ENCODE peak calls at places on chromosome 6, in nine cellular contexts. C is HCT116, T is DND-41, P is neuronal stem cell, Z is spleen, V is upper lobe of left lung, N is adrenal gland, X is breast epithelium, O is psoas muscle. E is an unnamed sample. For H3K27me3 and H3K36me3, the result is how much of the 10 kb centered on the place peaks cover.

GRCh38 chr6:109028439-109028838 is 66.2 kb downstream of the SESN1 start:
- DNase-seq in P (no peak), Z (no peak), O (no peak), V (no peak), N (no peak), X (no peak), C (no peak), T (no peak), E (no peak)

GRCh38 chr6:12114055-12114503 is 102.0 kb downstream of the HIVEP1 start:
- DNase-seq in T (no peak), V (no peak), N (no peak), C (no peak), P (no peak), Z (no peak), O (no peak), X (no peak), E (no peak)

GRCh38 chr6:81241717-81242116 is 510.8 kb downstream of the TENT5A start:
- DNase-seq in Z (no peak), V (no peak), P (no peak), N (no peak), O (no peak), C (peak), T (no peak), X (no peak), E (no peak)

GRCh38 chr6:40349092-40349491 is 238.1 kb downstream of the LRFN2 start:
- DNase-seq in P (no peak), V (no peak), N (no peak), O (no peak), Z (no peak), T (peak), X (no peak), C (no peak), E (no peak)

GRCh38 chr6:161246725-161247124 is 27.1 kb downstream of the AGPAT4 start:
- DNase-seq in N (no peak), P (no peak), X (no peak), C (no peak), O (no peak), V (no peak), T (no peak), Z (no peak), E (no peak)

GRCh38 chr6:122610690-122611455 is 668 bp downstream of the PKIB start:
- DNase-seq in O (peak), Z (peak), C (peak), V (peak), P (peak), N (peak), T (no peak), X (peak), E (peak)

GRCh38 chr6:32816746-32817204 is at the start of gene HLA-DOB:
- DNase-seq in X (no peak), N (no peak), C (peak), O (no peak), T (no peak), Z (no peak), P (no peak), V (no peak), E (no peak)

GRCh38 chr6:108874470-108875160 is 26.4 kb downstream of the ARMC2 start:
- DNase-seq in C (no peak), P (no peak), T (no peak), N (peak), O (peak), X (no peak), V (no peak), Z (no peak), E (peak)

GRCh38 chr6:166714581-166714980 is 87.5 kb upstream of the RPS6KA2 start:
- DNase-seq in V (no peak), C (no peak), O (no peak), X (no peak), T (no peak), Z (no peak), P (no peak), N (no peak), E (no peak)

GRCh38 chr6:33641144-33641543 is 20.0 kb downstream of the ITPR3 start:
- DNase-seq in O (no peak), V (peak), C (no peak), T (no peak), N (no peak), P (no peak), X (no peak), Z (no peak), E (no peak)

GRCh38 chr6:117448732-117449131 is 23.0 kb upstream of the ROS1 start:
- DNase-seq in N (no peak), V (no peak), O (no peak), T (no peak), Z (no peak), C (no peak), X (no peak), P (no peak), E (no peak)

GRCh38 chr6:104788400-104788799 is 71.3 kb downstream of the HACE1 start:
- DNase-seq in T (no peak), O (no peak), C (no peak), Z (no peak), N (no peak), V (no peak), X (no peak), P (no peak), E (no peak)

GRCh38 chr6:85641916-85642773 is 541 bp downstream of the SYNCRIP start:
- DNase-seq in X (peak), O (peak), P (peak), V (peak), T (peak), C (no peak), N (peak), Z (peak), E (peak)

GRCh38 chr6:158942349-158942748 is 57.7 kb downstream of the RSPH3 start:
- DNase-seq in Z (no peak), T (no peak), C (no peak), P (no peak), X (no peak), V (no peak), N (no peak), O (no peak), E (no peak)

GRCh38 chr6:108592371-108593337 is 31.9 kb downstream of the FOXO3 start:
- DNase-seq in X (no peak), O (peak), V (no peak), P (no peak), T (peak), Z (peak), C (no peak), N (no peak), E (peak)

DNA sequence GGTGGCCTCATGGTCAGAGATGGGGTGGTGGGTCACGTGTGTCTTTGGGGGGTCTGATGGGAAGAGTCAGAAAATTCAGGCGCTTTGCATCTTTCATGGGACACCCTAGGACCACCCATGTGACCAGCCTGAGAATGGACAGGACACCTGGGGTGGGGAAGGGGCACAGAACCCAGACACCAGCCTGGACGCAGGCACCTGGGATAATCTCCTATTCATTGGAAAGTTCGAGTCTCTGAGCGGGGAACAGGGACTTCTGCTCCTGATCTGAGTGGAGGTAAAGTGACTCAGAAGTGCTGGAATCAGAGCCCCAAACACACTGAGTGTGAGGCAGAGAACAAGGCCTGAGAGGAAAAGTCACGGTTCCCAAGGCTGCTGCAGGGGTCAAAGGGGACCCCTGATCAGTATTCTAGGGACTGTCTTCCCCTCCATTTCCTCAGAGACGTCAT is 1.4 kb downstream of the HLA-B start:
- DNase-seq in X (no peak), N (no peak), O (no peak), C (no peak), Z (no peak), V (no peak), P (no peak), T (no peak), E (no peak)
- H3K4me3 ChIP-seq in X (peak), N (no peak), O (peak), C (no peak), Z (peak), V (peak), P (no peak), T (no peak), E (peak)

GRCh38 chr6:7728855-7729590 is 3.1 kb downstream of the BMP6 start:
- DNase-seq in P (no peak), V (no peak), T (no peak), C (no peak), N (no peak), Z (no peak), O (no peak), X (no peak), E (no peak)

GRCh38 chr6:7731289-7731688 is 5.4 kb downstream of the BMP6 start:
- DNase-seq in P (no peak), V (no peak), Z (no peak), N (no peak), C (no peak), X (no peak), T (no peak), O (no peak), E (no peak)

GRCh38 chr6:7730003-7730402 is 4.1 kb downstream of the BMP6 start:
- DNase-seq in V (no peak), P (no peak), X (no peak), N (no peak), Z (no peak), C (no peak), T (no peak), O (no peak), E (no peak)

GRCh38 chr6:7730852-7731251 is 5.0 kb downstream of the BMP6 start:
- DNase-seq in X (no peak), O (no peak), C (no peak), Z (no peak), T (no peak), V (no peak), P (no peak), N (no peak), E (no peak)

GRCh38 chr6:7730411-7730810 is 4.5 kb downstream of the BMP6 start:
- DNase-seq in C (no peak), P (no peak), T (no peak), N (no peak), Z (no peak), O (no peak), V (no peak), X (no peak), E (no peak)
- H3K27me3 ChIP-seq in C (under half), P (half or more), T (under half), N (under half), Z (half or more), O (under half), V (under half), X (under half), E (under half)

GRCh38 chr6:42562788-42563187 is 1.0 kb upstream of the UBR2 start:
- DNase-seq in C (no peak), Z (no peak), X (no peak), N (no peak), P (no peak), V (no peak), T (no peak), O (no peak), E (no peak)

GRCh38 chr6:42564496-42564890 is 664 bp downstream of the UBR2 start:
- DNase-seq in C (no peak), V (no peak), T (peak), X (no peak), N (no peak), O (no peak), Z (no peak), P (no peak), E (no peak)

GRCh38 chr6:42563697-42564495 is at the start of gene UBR2:
- DNase-seq in X (peak), T (peak), O (peak), C (peak), P (peak), N (peak), Z (peak), V (peak), E (peak)

GRCh38 chr6:42566614-42567208 is 2.9 kb downstream of the UBR2 start:
- DNase-seq in V (no peak), P (no peak), C (no peak), O (no peak), N (no peak), T (no peak), X (no peak), Z (no peak), E (no peak)

DNA sequence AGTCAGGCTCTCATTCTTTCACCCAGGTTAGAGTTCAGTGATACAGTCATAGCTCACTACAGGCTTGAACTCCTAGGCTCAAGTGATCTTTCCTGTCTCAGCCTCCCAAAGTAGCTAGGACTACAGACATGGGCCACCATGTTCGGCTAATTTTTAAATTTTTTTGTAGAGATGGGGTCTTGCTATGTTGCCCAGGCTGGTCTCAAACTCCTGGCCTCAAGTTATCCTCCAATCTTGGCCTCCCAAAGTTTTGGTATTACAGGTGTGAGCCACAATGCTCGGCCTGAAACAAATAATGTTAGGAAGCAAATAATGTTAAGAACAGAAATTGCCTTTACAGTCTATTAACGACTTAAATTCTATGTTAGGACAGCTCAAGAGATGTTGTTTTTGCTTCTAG is 1.8 kb upstream of the UBR2 start:
- DNase-seq in P (no peak), N (no peak), O (no peak), Z (no peak), V (no peak), C (no peak), X (no peak), T (no peak), E (no peak)
- H3K36me3 ChIP-seq in P (under half), N (under half), O (under half), Z (under half), V (under half), C (under half), X (under half), T (under half), E (under half)

GRCh38 chr6:73521351-73522254 is 771 bp upstream of the EEF1A1 start:
- DNase-seq in N (no peak), C (no peak), X (peak), Z (peak), O (no peak), V (peak), P (no peak), T (no peak), E (no peak)

GRCh38 chr6:73523434-73524123 is 2.7 kb upstream of the EEF1A1 start:
- DNase-seq in X (peak), N (peak), Z (peak), P (no peak), V (peak), T (peak), C (peak), O (peak), E (peak)

GRCh38 chr6:73528897-73529296 is 8.1 kb upstream of the EEF1A1 start:
- DNase-seq in C (no peak), T (no peak), N (no peak), Z (peak), P (no peak), V (no peak), X (no peak), O (no peak), E (no peak)

GRCh38 chr6:73520688-73521350 is at the start of gene EEF1A1:
- DNase-seq in P (peak), C (peak), O (peak), T (peak), X (peak), V (peak), Z (peak), N (peak), E (peak)

DNA sequence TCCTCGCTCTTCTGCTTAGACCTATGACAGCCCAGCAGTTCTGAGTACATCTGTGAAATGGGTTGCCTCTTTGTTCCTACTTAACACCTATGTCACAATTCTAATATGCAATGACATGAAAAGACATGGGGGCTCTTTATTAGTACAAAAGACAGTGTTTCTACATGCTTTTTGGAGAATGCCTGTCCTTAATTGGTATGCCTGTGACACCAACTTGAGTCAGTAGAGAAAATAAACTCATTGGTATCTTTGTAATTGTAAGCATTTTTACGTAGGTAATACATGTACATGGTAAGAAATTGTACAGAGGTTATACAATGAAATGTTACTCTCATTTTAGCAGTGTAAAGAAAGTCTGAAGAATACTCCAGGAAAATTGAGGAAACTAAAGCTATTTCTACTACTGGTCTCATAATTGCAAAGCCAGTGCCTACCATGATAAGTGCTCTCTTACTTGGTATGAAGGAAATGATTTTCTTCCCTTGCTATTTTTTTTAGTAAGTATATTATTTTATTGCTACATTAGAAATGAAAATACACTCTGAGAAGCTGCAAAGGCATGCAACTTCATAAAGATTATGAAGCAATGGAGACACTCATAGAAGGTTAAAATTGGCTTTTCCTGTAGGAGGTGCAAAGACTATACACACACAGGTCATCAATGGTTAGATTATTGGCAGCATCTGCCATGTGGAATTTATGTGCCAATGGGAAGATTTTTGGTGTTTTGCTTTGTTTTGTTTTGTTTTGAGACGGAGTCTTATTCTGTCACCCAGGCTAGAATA is 4.9 kb upstream of the EEF1A1 start:
- DNase-seq in T (no peak), C (no peak), N (no peak), Z (no peak), O (no peak), X (no peak), P (no peak), V (no peak), E (no peak)
- H3K4me3 ChIP-seq in T (no peak), C (no peak), N (no peak), Z (no peak), O (no peak), X (no peak), P (no peak), V (no peak), E (no peak)

GRCh38 chr6:125749864-125750691 is 646 bp downstream of the HEY2 start:
- DNase-seq in V (no peak), T (no peak), P (peak), C (no peak), N (no peak), O (peak), Z (no peak), X (no peak), E (peak)
- H3K27me3 ChIP-seq in V (under half), T (under half), P (half or more), C (half or more), N (under half), O (under half), Z (half or more), X (under half), E (under half)

GRCh38 chr6:100593522-100593921 is 128.8 kb upstream of the SIM1 start:
- DNase-seq in O (no peak), Z (no peak), X (no peak), V (no peak), P (no peak), T (no peak), C (no peak), N (no peak), E (no peak)

GRCh38 chr6:100595456-100595855 is 130.7 kb upstream of the SIM1 start:
- DNase-seq in T (no peak), V (no peak), X (no peak), C (no peak), P (no peak), N (no peak), O (no peak), Z (no peak), E (no peak)

GRCh38 chr6:100599088-100599770 is 134.5 kb upstream of the SIM1 start:
- DNase-seq in V (no peak), X (no peak), N (no peak), P (no peak), C (no peak), T (no peak), Z (no peak), O (no peak), E (no peak)
- H3K36me3 ChIP-seq in V (under half), X (under half), N (under half), P (half or more), C (under half), T (under half), Z (under half), O (under half), E (under half)

E was measured in CD8-positive, alpha-beta memory T cell.